ENCODE peak calls at places on chromosomes 3 and 15, in four cellular contexts. G is NCI-H1417 treated with DMSO at 0.1 percent for 48 hours, S is WTC11, P is Ammon's horn. J is an unnamed sample.

GRCh38 chr3:101676219-101676764 is 640 bp downstream of the ZBTB11 start:
- DNase-seq in S (peak), G (no peak), P (peak), J (peak)

GRCh38 chr3:135135445-135135844 is 340.4 kb downstream of the EPHB1 start:
- DNase-seq in P (no peak), G (no peak), S (no peak), J (no peak)

GRCh38 chr3:59150039-59150438 is 100.2 kb upstream of the CFAP20DC start:
- DNase-seq in P (no peak), S (peak), G (no peak), J (no peak)

GRCh38 chr3:51696954-51697353 is 9.9 kb upstream of the GRM2 start:
- DNase-seq in S (no peak), P (peak), G (no peak), J (no peak)

GRCh38 chr15:43800286-43801136 is at the start of gene HYPK:
- DNase-seq in P (peak), G (no peak), S (peak), J (no peak)

GRCh38 chr3:52036829-52037228 is 19.5 kb downstream of the DUSP7 start:
- DNase-seq in P (no peak), S (peak), G (no peak), J (no peak)

GRCh38 chr15:33195283-33195682 is 769 bp upstream of the FMN1 start:
- DNase-seq in S (no peak), P (no peak), G (no peak), J (no peak)

GRCh38 chr15:25052191-25052999 is 97.6 kb downstream of the SNRPN start:
- DNase-seq in S (no peak), P (no peak), G (no peak), J (no peak)